ENCODE peak calls at places on chromosomes 16 and 17, in five cellular contexts. One of them, this sample, is unnamed.

GRCh38 chr17:80129006-80129565 is 17.8 kb downstream of the EIF4A3 start:
- DNase-seq in HepG2: no peak
- DNase-seq in H1: no peak
- DNase-seq in breast epithelium: no peak
- DNase-seq in suprapubic skin: no peak
- DNase-seq in this sample: no peak

GRCh38 chr17:12024332-12024731 is 3.7 kb downstream of the MAP2K4 start:
- DNase-seq in HepG2: peak; percentile 77
- DNase-seq in H1: no peak
- DNase-seq in breast epithelium: no peak
- DNase-seq in suprapubic skin: no peak
- DNase-seq in this sample: no peak

GRCh38 chr17:73281926-73282325 is 20.2 kb upstream of the CPSF4L start:
- DNase-seq in HepG2: no peak
- DNase-seq in H1: no peak
- DNase-seq in breast epithelium: no peak
- DNase-seq in suprapubic skin: no peak
- DNase-seq in this sample: no peak

GRCh38 chr17:58402679-58403078 is 14.7 kb downstream of the RNF43 start:
- DNase-seq in HepG2: no peak
- DNase-seq in H1: no peak
- DNase-seq in breast epithelium: peak; percentile 77
- DNase-seq in suprapubic skin: no peak
- DNase-seq in this sample: no peak

GRCh38 chr16:69413045-69413664 is 11.3 kb upstream of the CYB5B start:
- DNase-seq in HepG2: peak; percentile 85
- DNase-seq in H1: no peak
- DNase-seq in breast epithelium: no peak
- DNase-seq in suprapubic skin: no peak
- DNase-seq in this sample: no peak

GRCh38 chr16:14672403-14672971 is 21.6 kb downstream of the PLA2G10 start:
- DNase-seq in HepG2: peak; percentile 16
- DNase-seq in H1: no peak
- DNase-seq in breast epithelium: no peak
- DNase-seq in suprapubic skin: no peak
- DNase-seq in this sample: peak; percentile 53

GRCh38 chr17:70655179-70655578 is 485.8 kb downstream of the KCNJ2 start:
- DNase-seq in HepG2: no peak
- DNase-seq in H1: no peak
- DNase-seq in breast epithelium: no peak
- DNase-seq in suprapubic skin: no peak
- DNase-seq in this sample: no peak

GRCh38 chr16:72362972-72363371 is 191.0 kb upstream of the PMFBP1 start:
- DNase-seq in HepG2: no peak
- DNase-seq in H1: no peak
- DNase-seq in breast epithelium: no peak
- DNase-seq in suprapubic skin: no peak
- DNase-seq in this sample: no peak

GRCh38 chr17:37259030-37259735 is 116.6 kb upstream of the C17orf78 start:
- DNase-seq in HepG2: no peak
- DNase-seq in H1: no peak
- DNase-seq in breast epithelium: no peak
- DNase-seq in suprapubic skin: no peak
- DNase-seq in this sample: no peak

DNA sequence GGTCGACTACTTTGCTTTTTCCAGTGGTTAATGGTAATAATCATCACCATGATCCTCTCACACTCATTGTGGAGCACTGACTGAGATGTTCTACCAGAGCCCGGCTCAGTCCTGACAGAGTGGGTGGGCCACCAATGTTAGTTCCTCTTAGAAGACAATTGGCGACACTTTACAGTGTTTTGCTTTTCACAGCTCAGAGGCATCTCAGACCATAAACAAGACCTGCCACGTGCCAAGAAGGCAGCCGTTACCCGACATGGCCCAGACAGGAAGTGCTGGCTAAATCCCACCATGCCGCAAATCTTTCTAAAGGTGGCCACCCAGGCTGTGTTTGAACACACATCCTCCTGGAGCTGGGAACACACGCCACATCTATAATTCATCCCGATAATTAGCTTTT is 103.7 kb downstream of the XYLT1 start:
- DNase-seq in HepG2: no peak
- DNase-seq in H1: no peak
- DNase-seq in breast epithelium: no peak
- DNase-seq in suprapubic skin: no peak
- DNase-seq in this sample: no peak
- TF ChIP-seq POLR2AphosphoS5 in HepG2: no peak
- TF ChIP-seq POLR2AphosphoS5 in H1: no peak
- TF ChIP-seq POLR2AphosphoS5 in breast epithelium: no peak
- TF ChIP-seq POLR2AphosphoS5 in suprapubic skin: no peak
- TF ChIP-seq POLR2AphosphoS5 in this sample: no peak

DNA sequence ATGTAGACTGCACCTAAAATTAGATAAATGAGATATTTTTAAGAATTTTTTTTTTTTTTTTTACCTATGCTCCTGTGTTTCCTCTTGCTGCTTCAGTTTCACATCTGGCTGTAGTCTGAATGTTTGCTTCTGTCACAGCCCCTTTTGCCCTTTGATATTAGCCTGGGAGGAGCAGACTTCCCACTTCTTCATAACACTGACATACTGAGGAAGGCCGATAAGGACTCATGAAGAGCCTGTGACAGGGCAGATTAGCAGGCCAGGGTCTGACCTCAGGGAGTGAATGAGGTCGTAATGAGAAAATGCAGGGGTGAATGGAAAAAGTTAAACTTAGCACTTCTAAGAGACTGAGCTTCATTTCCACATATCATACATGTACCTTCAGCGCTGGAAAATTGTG is at the start of gene SLFN14:
- DNase-seq in HepG2: no peak
- DNase-seq in H1: no peak
- DNase-seq in breast epithelium: no peak
- DNase-seq in suprapubic skin: no peak
- DNase-seq in this sample: no peak
- H3K4me3 ChIP-seq in HepG2: no peak within 1 kb of the TSS
- H3K4me3 ChIP-seq in H1: no peak within 1 kb of the TSS
- H3K4me3 ChIP-seq in breast epithelium: no peak within 1 kb of the TSS
- H3K4me3 ChIP-seq in suprapubic skin: no peak within 1 kb of the TSS
- H3K4me3 ChIP-seq in this sample: no peak within 1 kb of the TSS

GRCh38 chr16:28964527-28964926 is 10.1 kb upstream of the SPNS1 start:
- DNase-seq in HepG2: no peak
- DNase-seq in H1: no peak
- DNase-seq in breast epithelium: no peak
- DNase-seq in suprapubic skin: no peak
- DNase-seq in this sample: no peak

GRCh38 chr16:28967156-28967555 is 7.4 kb upstream of the SPNS1 start:
- DNase-seq in HepG2: no peak
- DNase-seq in H1: no peak
- DNase-seq in breast epithelium: no peak
- DNase-seq in suprapubic skin: no peak
- DNase-seq in this sample: no peak
- TF ChIP-seq POLR2AphosphoS5 in HepG2: no peak
- TF ChIP-seq POLR2AphosphoS5 in H1: no peak
- TF ChIP-seq POLR2AphosphoS5 in breast epithelium: no peak
- TF ChIP-seq POLR2AphosphoS5 in suprapubic skin: no peak
- TF ChIP-seq POLR2AphosphoS5 in this sample: no peak

GRCh38 chr17:9206989-9207317 is 185.6 kb downstream of the NTN1 start:
- DNase-seq in HepG2: no peak
- DNase-seq in H1: no peak
- DNase-seq in breast epithelium: no peak
- DNase-seq in suprapubic skin: no peak
- DNase-seq in this sample: no peak
- H3K4me3 ChIP-seq in HepG2: no peak overlapping the region
- H3K4me3 ChIP-seq in H1: no peak overlapping the region
- H3K4me3 ChIP-seq in breast epithelium: peak overlapping the region; percentile 23
- H3K4me3 ChIP-seq in suprapubic skin: no peak overlapping the region
- H3K4me3 ChIP-seq in this sample: no peak overlapping the region

GRCh38 chr16:15776572-15776971 is 80.3 kb downstream of the MYH11 start:
- DNase-seq in HepG2: no peak
- DNase-seq in H1: no peak
- DNase-seq in breast epithelium: no peak
- DNase-seq in suprapubic skin: no peak
- DNase-seq in this sample: no peak

GRCh38 chr16:15773964-15774363 is 82.9 kb downstream of the MYH11 start:
- DNase-seq in HepG2: no peak
- DNase-seq in H1: no peak
- DNase-seq in breast epithelium: no peak
- DNase-seq in suprapubic skin: no peak
- DNase-seq in this sample: no peak

GRCh38 chr16:15775209-15775608 is 81.6 kb downstream of the MYH11 start:
- DNase-seq in HepG2: no peak
- DNase-seq in H1: no peak
- DNase-seq in breast epithelium: no peak
- DNase-seq in suprapubic skin: no peak
- DNase-seq in this sample: no peak

GRCh38 chr16:15777533-15778203 is 79.2 kb downstream of the MYH11 start:
- DNase-seq in HepG2: peak; percentile 85
- DNase-seq in H1: peak; percentile 41
- DNase-seq in breast epithelium: no peak
- DNase-seq in suprapubic skin: no peak
- DNase-seq in this sample: no peak

DNA sequence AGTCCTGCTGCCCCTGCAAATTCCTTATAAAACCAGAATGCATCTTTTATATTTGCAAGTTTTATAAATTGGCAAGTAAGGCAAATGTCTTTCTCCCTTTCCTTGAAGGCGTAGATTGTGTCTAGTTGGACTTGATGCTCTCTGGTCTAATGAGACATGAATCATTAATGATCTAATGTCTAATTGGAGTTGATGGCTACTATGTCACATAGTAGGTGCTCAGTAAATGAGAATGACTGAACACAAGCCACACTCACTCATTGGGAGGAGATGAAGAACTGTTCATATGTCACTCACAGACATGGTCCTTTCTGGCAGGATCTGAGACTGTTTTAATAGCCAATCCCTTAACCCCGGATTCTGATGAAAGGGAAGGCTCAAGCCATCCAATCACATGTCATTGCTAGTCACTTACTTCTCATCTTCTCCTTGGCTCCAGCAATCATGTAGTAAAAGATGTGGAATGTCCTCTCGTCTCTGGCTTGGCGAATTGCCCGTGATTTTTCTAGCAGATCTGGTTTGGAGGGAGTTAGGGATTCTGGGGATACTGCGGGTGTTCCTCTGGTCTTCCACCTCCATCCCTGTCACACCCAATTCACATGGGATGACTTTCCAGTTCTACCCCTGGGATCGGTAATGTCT is 81.0 kb downstream of the MYH11 start:
- DNase-seq in HepG2: no peak
- DNase-seq in H1: no peak
- DNase-seq in breast epithelium: no peak
- DNase-seq in suprapubic skin: no peak
- DNase-seq in this sample: no peak
- TF ChIP-seq POLR2AphosphoS5 in HepG2: no peak
- TF ChIP-seq POLR2AphosphoS5 in H1: no peak
- TF ChIP-seq POLR2AphosphoS5 in breast epithelium: no peak
- TF ChIP-seq POLR2AphosphoS5 in suprapubic skin: no peak
- TF ChIP-seq POLR2AphosphoS5 in this sample: no peak

DNA sequence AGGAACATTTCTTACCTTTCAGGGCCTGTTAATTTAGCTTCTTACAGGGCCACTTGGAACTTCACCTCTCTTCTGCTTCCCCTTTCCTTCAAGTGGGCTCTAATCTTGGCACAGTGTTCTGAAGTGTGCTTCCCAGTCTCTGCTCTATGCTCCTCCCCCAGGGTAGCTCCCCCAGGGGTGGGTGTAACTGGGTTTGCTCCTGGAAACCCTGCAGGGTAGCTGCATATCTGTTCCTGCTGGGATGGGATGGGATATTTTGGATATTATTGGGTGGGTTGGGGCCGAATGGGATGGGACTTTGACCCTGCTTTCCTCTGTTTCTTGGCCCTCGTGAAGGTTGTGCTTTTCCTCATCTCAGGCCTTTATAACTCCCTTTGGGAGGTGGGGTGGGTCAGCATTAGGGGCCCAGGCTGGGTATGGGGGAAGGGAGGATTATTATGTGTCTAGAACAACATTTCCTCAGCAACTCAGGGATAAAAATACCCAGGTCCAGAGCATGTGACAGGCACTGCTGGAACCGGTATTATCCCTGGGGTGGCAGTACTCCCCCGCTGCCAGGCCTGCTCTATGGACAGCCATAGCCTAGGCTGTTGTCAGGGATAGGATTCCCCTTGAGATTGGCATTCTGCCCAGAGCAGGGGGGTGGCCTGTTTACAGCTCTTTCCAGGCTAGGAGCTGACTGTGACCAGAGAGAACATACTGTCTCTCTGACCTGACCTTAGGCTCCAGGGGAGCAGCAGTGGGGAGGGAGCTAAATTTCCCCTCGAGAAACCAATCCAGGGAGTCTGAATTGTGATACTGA is 5.0 kb downstream of the NFE2L1 start:
- DNase-seq in HepG2: peak; percentile 77
- DNase-seq in H1: no peak
- DNase-seq in breast epithelium: peak; percentile 65
- DNase-seq in suprapubic skin: no peak
- DNase-seq in this sample: peak; percentile 39
- H3K4me3 ChIP-seq in HepG2: peak overlapping the region; percentile 41
- H3K4me3 ChIP-seq in H1: peak overlapping the region; percentile 52
- H3K4me3 ChIP-seq in breast epithelium: peak overlapping the region; percentile 71
- H3K4me3 ChIP-seq in suprapubic skin: peak overlapping the region; percentile 74
- H3K4me3 ChIP-seq in this sample: peak overlapping the region; percentile 38

GRCh38 chr17:75073618-75074047 is 14.1 kb upstream of the SLC16A5 start:
- DNase-seq in HepG2: no peak
- DNase-seq in H1: no peak
- DNase-seq in breast epithelium: peak; percentile 44
- DNase-seq in suprapubic skin: no peak
- DNase-seq in this sample: no peak
- TF ChIP-seq POLR2AphosphoS5 in HepG2: no peak
- TF ChIP-seq POLR2AphosphoS5 in H1: no peak
- TF ChIP-seq POLR2AphosphoS5 in breast epithelium: peak; percentile 46
- TF ChIP-seq POLR2AphosphoS5 in suprapubic skin: no peak
- TF ChIP-seq POLR2AphosphoS5 in this sample: no peak

GRCh38 chr16:58862334-58863024 is 128.4 kb upstream of the GOT2 start:
- DNase-seq in HepG2: no peak
- DNase-seq in H1: peak; percentile 59
- DNase-seq in breast epithelium: no peak
- DNase-seq in suprapubic skin: no peak
- DNase-seq in this sample: no peak
- H3K4me3 ChIP-seq in HepG2: no peak overlapping the region
- H3K4me3 ChIP-seq in H1: peak overlapping the region; percentile 50
- H3K4me3 ChIP-seq in breast epithelium: no peak overlapping the region
- H3K4me3 ChIP-seq in suprapubic skin: no peak overlapping the region
- H3K4me3 ChIP-seq in this sample: no peak overlapping the region

DNA sequence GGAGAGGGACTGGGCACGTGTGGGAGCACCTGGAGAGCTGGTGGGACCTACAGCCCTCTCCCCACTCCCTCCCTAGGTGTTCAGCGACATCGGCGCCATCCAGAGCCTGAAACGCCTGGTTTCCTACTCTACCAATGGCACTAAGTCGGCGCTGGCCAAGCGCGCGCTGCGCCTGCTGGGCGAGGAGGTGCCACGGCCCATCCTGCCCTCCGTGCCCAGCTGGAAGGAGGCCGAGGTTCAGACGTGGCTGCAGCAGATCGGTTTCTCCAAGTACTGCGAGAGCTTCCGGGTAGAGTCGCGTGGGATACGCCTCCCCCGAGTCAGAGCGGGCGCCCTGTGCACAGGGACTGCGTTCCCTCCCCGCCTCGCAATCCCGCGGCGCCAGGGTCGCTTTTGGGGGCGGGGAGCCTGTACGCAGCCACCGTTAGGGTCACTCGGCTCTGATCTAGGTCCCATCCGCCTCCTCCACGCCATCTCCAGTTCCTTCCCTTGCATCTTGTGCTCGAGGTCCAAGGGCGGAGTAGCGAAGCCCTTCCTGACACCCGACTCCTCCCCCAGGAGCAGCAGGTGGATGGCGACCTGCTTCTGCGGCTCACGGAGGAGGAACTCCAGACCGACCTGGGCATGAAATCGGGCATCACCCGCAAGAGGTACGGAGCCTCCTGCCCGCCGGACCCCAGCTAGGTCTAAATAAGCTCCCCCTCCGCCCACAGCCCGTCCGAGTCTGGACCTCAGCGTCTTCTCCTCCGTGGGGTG is 13.0 kb downstream of the SARM1 start:
- DNase-seq in HepG2: no peak
- DNase-seq in H1: no peak
- DNase-seq in breast epithelium: no peak
- DNase-seq in suprapubic skin: peak; percentile 85
- DNase-seq in this sample: peak; percentile 88
- TF ChIP-seq POLR2AphosphoS5 in HepG2: no peak
- TF ChIP-seq POLR2AphosphoS5 in H1: no peak
- TF ChIP-seq POLR2AphosphoS5 in breast epithelium: no peak
- TF ChIP-seq POLR2AphosphoS5 in suprapubic skin: no peak
- TF ChIP-seq POLR2AphosphoS5 in this sample: no peak

This sample was measured in stomach.